ENCODE peak calls at places on chromosomes 7 and 10, in six cellular contexts. One of them, this sample, is unnamed.
A peak's percentile ranks its signal among the peaks of the same experiment; 100 is the strongest.

GRCh38 chr7:44325811-44326241 is 432 bp upstream of the CAMK2B start:
- DNase-seq in ovary: no peak
- DNase-seq in CD4-positive, alpha-beta memory T cell: no peak
- DNase-seq in body of pancreas: no peak
- DNase-seq in CD8-positive, alpha-beta T cell: no peak
- DNase-seq in uterus: no peak
- DNase-seq in this sample: no peak

GRCh38 chr10:100728928-100729876 is 16.2 kb upstream of the PAX2 start:
- DNase-seq in CD8-positive, alpha-beta T cell: no peak
- DNase-seq in uterus: no peak
- DNase-seq in body of pancreas: peak; percentile 36
- DNase-seq in CD4-positive, alpha-beta memory T cell: no peak
- DNase-seq in ovary: no peak
- DNase-seq in this sample: no peak

GRCh38 chr7:17532861-17533404 is 234.5 kb downstream of the AHR start:
- DNase-seq in ovary: no peak
- DNase-seq in uterus: no peak
- DNase-seq in body of pancreas: no peak
- DNase-seq in CD4-positive, alpha-beta memory T cell: no peak
- DNase-seq in CD8-positive, alpha-beta T cell: no peak
- DNase-seq in this sample: no peak

GRCh38 chr7:140214075-140214684 is 37.4 kb upstream of the KDM7A start:
- DNase-seq in body of pancreas: peak; percentile 96
- DNase-seq in uterus: no peak
- DNase-seq in ovary: no peak
- DNase-seq in CD8-positive, alpha-beta T cell: no peak
- DNase-seq in CD4-positive, alpha-beta memory T cell: no peak
- DNase-seq in this sample: no peak

GRCh38 chr10:77049146-77049545 is 588.5 kb downstream of the KCNMA1 start:
- DNase-seq in uterus: no peak
- DNase-seq in CD4-positive, alpha-beta memory T cell: no peak
- DNase-seq in body of pancreas: no peak
- DNase-seq in CD8-positive, alpha-beta T cell: no peak
- DNase-seq in ovary: no peak
- DNase-seq in this sample: no peak

GRCh38 chr10:77692782-77693181 is 55.2 kb upstream of the KCNMA1 start:
- DNase-seq in uterus: no peak
- DNase-seq in CD8-positive, alpha-beta T cell: no peak
- DNase-seq in CD4-positive, alpha-beta memory T cell: no peak
- DNase-seq in ovary: no peak
- DNase-seq in body of pancreas: peak; percentile 63
- DNase-seq in this sample: no peak

GRCh38 chr7:69624431-69624830 is 26.2 kb downstream of the AUTS2 start:
- DNase-seq in body of pancreas: no peak
- DNase-seq in uterus: no peak
- DNase-seq in ovary: no peak
- DNase-seq in CD8-positive, alpha-beta T cell: no peak
- DNase-seq in CD4-positive, alpha-beta memory T cell: no peak
- DNase-seq in this sample: no peak

GRCh38 chr7:137851361-137851945 is 4.7 kb upstream of the DGKI start:
- DNase-seq in ovary: no peak
- DNase-seq in CD8-positive, alpha-beta T cell: no peak
- DNase-seq in uterus: no peak
- DNase-seq in body of pancreas: no peak
- DNase-seq in CD4-positive, alpha-beta memory T cell: no peak
- DNase-seq in this sample: no peak

GRCh38 chr10:47354162-47354561 is 6.0 kb downstream of the RBP3 start:
- DNase-seq in CD8-positive, alpha-beta T cell: no peak
- DNase-seq in uterus: no peak
- DNase-seq in ovary: no peak
- DNase-seq in body of pancreas: no peak
- DNase-seq in CD4-positive, alpha-beta memory T cell: no peak
- DNase-seq in this sample: no peak

GRCh38 chr7:124246262-124246863 is 213.5 kb upstream of the TMEM229A start:
- DNase-seq in uterus: no peak
- DNase-seq in CD8-positive, alpha-beta T cell: no peak
- DNase-seq in body of pancreas: no peak
- DNase-seq in ovary: no peak
- DNase-seq in CD4-positive, alpha-beta memory T cell: no peak
- DNase-seq in this sample: no peak

GRCh38 chr10:48309711-48310226 is 3.3 kb downstream of the MAPK8 start:
- DNase-seq in body of pancreas: no peak
- DNase-seq in CD4-positive, alpha-beta memory T cell: no peak
- DNase-seq in uterus: no peak
- DNase-seq in ovary: no peak
- DNase-seq in CD8-positive, alpha-beta T cell: no peak
- DNase-seq in this sample: no peak

GRCh38 chr7:108415821-108416536 is 40.3 kb downstream of the NRCAM start:
- DNase-seq in ovary: no peak
- DNase-seq in body of pancreas: peak; percentile 32
- DNase-seq in CD4-positive, alpha-beta memory T cell: peak; percentile 2
- DNase-seq in CD8-positive, alpha-beta T cell: no peak
- DNase-seq in uterus: no peak
- DNase-seq in this sample: no peak

GRCh38 chr10:129021597-129022304 is 445.3 kb upstream of the MGMT start:
- DNase-seq in body of pancreas: no peak
- DNase-seq in ovary: no peak
- DNase-seq in CD8-positive, alpha-beta T cell: no peak
- DNase-seq in uterus: no peak
- DNase-seq in CD4-positive, alpha-beta memory T cell: no peak
- DNase-seq in this sample: no peak

GRCh38 chr10:92839191-92840085 is 8.9 kb upstream of the EXOC6 start:
- DNase-seq in CD8-positive, alpha-beta T cell: no peak
- DNase-seq in uterus: peak; percentile 31
- DNase-seq in CD4-positive, alpha-beta memory T cell: peak; percentile 20
- DNase-seq in ovary: peak; percentile 57
- DNase-seq in body of pancreas: peak; percentile 46
- DNase-seq in this sample: no peak

GRCh38 chr10:26242752-26243151 is 26.2 kb downstream of the GAD2 start:
- DNase-seq in CD8-positive, alpha-beta T cell: no peak
- DNase-seq in body of pancreas: no peak
- DNase-seq in CD4-positive, alpha-beta memory T cell: no peak
- DNase-seq in uterus: no peak
- DNase-seq in ovary: no peak
- DNase-seq in this sample: no peak

GRCh38 chr7:91759205-91759863 is 121.2 kb downstream of the MTERF1 start:
- DNase-seq in uterus: no peak
- DNase-seq in body of pancreas: peak; percentile 18
- DNase-seq in CD4-positive, alpha-beta memory T cell: no peak
- DNase-seq in ovary: no peak
- DNase-seq in CD8-positive, alpha-beta T cell: no peak
- DNase-seq in this sample: no peak

GRCh38 chr10:42997151-42997848 is 79.6 kb upstream of the RET start:
- DNase-seq in CD8-positive, alpha-beta T cell: no peak
- DNase-seq in body of pancreas: no peak
- DNase-seq in uterus: no peak
- DNase-seq in ovary: no peak
- DNase-seq in CD4-positive, alpha-beta memory T cell: no peak
- DNase-seq in this sample: no peak

GRCh38 chr7:114405427-114405826 is 9.2 kb upstream of the FOXP2 start:
- DNase-seq in ovary: no peak
- DNase-seq in body of pancreas: no peak
- DNase-seq in CD4-positive, alpha-beta memory T cell: no peak
- DNase-seq in uterus: no peak
- DNase-seq in CD8-positive, alpha-beta T cell: no peak
- DNase-seq in this sample: no peak

GRCh38 chr7:80499350-80499955 is 12.4 kb downstream of the GNAT3 start:
- DNase-seq in CD8-positive, alpha-beta T cell: no peak
- DNase-seq in uterus: peak; percentile 13
- DNase-seq in body of pancreas: peak; percentile 51
- DNase-seq in ovary: peak; percentile 53
- DNase-seq in CD4-positive, alpha-beta memory T cell: no peak
- DNase-seq in this sample: peak; percentile 68

GRCh38 chr7:20395494-20395893 is 64.8 kb downstream of the ITGB8 start:
- DNase-seq in CD4-positive, alpha-beta memory T cell: no peak
- DNase-seq in uterus: no peak
- DNase-seq in body of pancreas: no peak
- DNase-seq in ovary: no peak
- DNase-seq in CD8-positive, alpha-beta T cell: no peak
- DNase-seq in this sample: no peak

GRCh38 chr7:44914992-44915607 is 29.8 kb upstream of the PURB start:
- DNase-seq in CD8-positive, alpha-beta T cell: peak; percentile 42
- DNase-seq in body of pancreas: no peak
- DNase-seq in uterus: no peak
- DNase-seq in ovary: no peak
- DNase-seq in CD4-positive, alpha-beta memory T cell: peak; percentile 86
- DNase-seq in this sample: no peak

GRCh38 chr10:102112210-102112817 is 7.9 kb downstream of the LDB1 start:
- DNase-seq in ovary: no peak
- DNase-seq in CD8-positive, alpha-beta T cell: no peak
- DNase-seq in body of pancreas: no peak
- DNase-seq in CD4-positive, alpha-beta memory T cell: no peak
- DNase-seq in uterus: no peak
- DNase-seq in this sample: no peak
- H3K4me3 ChIP-seq in ovary: no peak overlapping the region
- H3K4me3 ChIP-seq in CD8-positive, alpha-beta T cell: no peak overlapping the region
- H3K4me3 ChIP-seq in body of pancreas: no peak overlapping the region
- H3K4me3 ChIP-seq in CD4-positive, alpha-beta memory T cell: no peak overlapping the region
- H3K4me3 ChIP-seq in uterus: no peak overlapping the region
- H3K4me3 ChIP-seq in this sample: no peak overlapping the region

GRCh38 chr7:135158874-135159273 is 11.0 kb downstream of the TMEM140 start:
- DNase-seq in uterus: no peak
- DNase-seq in CD4-positive, alpha-beta memory T cell: no peak
- DNase-seq in ovary: no peak
- DNase-seq in body of pancreas: no peak
- DNase-seq in CD8-positive, alpha-beta T cell: no peak
- DNase-seq in this sample: no peak

GRCh38 chr7:135160858-135161653 is 9.5 kb downstream of the CYREN start:
- DNase-seq in body of pancreas: peak; percentile 13
- DNase-seq in ovary: no peak
- DNase-seq in CD4-positive, alpha-beta memory T cell: no peak
- DNase-seq in uterus: no peak
- DNase-seq in CD8-positive, alpha-beta T cell: no peak
- DNase-seq in this sample: no peak

GRCh38 chr7:135160098-135160857 is 10.2 kb downstream of the CYREN start:
- DNase-seq in body of pancreas: no peak
- DNase-seq in ovary: no peak
- DNase-seq in CD8-positive, alpha-beta T cell: no peak
- DNase-seq in uterus: no peak
- DNase-seq in CD4-positive, alpha-beta memory T cell: no peak
- DNase-seq in this sample: no peak

GRCh38 chr7:135158141-135158655 is 10.3 kb downstream of the TMEM140 start:
- DNase-seq in ovary: no peak
- DNase-seq in CD8-positive, alpha-beta T cell: no peak
- DNase-seq in CD4-positive, alpha-beta memory T cell: no peak
- DNase-seq in body of pancreas: no peak
- DNase-seq in uterus: no peak
- DNase-seq in this sample: no peak

DNA sequence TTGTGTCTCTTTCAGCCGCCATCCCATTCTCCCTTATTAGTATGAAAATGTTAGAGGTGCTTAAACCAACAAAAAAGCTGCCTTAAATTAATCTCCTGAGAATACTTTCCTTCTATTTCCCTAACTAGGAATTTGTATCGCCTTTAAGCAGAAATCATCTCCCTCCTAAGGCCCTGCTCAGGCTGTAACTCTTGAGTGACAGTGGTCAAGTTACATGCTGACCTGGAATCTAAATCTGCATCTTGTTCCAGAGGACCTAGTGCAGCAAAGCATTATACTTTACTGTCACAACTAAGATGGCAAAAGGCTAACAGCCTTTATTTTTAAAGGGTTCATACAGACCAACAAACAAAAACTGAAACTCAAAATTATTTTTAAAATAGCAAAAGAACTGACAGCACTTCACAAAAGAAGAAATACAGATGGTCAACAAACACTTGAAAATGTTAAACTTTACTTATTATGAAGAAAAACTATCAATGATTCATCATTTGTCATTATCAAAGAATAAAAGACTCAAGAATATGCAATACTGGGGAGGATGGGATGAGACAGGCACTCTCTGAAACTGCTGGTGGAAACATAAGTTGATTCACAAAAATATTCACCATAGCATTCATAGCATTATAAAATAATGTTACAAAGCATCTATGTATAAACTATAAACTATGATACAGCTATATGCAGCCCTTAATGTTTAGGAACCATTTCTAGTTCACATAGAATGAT is 11.0 kb downstream of the CYREN start:
- DNase-seq in uterus: no peak
- DNase-seq in body of pancreas: no peak
- DNase-seq in ovary: no peak
- DNase-seq in CD8-positive, alpha-beta T cell: no peak
- DNase-seq in CD4-positive, alpha-beta memory T cell: no peak
- DNase-seq in this sample: no peak
- H3K9me3 ChIP-seq in uterus: no peaks in the 10 kb centered on the region
- H3K9me3 ChIP-seq in body of pancreas: no peaks in the 10 kb centered on the region
- H3K9me3 ChIP-seq in ovary: no peaks in the 10 kb centered on the region
- H3K9me3 ChIP-seq in CD8-positive, alpha-beta T cell: peaks cover 6% of the 10 kb centered on the region
- H3K9me3 ChIP-seq in CD4-positive, alpha-beta memory T cell: peaks cover 7% of the 10 kb centered on the region
- H3K9me3 ChIP-seq in this sample: peaks cover 15% of the 10 kb centered on the region

GRCh38 chr10:132389631-132390454 is 7.2 kb upstream of the PWWP2B start:
- DNase-seq in CD4-positive, alpha-beta memory T cell: no peak
- DNase-seq in uterus: peak; percentile 28
- DNase-seq in CD8-positive, alpha-beta T cell: no peak
- DNase-seq in ovary: peak; percentile 52
- DNase-seq in body of pancreas: peak; percentile 57
- DNase-seq in this sample: no peak

GRCh38 chr10:132386419-132386831 is 10.6 kb upstream of the PWWP2B start:
- DNase-seq in uterus: peak; percentile 25
- DNase-seq in ovary: peak; percentile 35
- DNase-seq in CD4-positive, alpha-beta memory T cell: no peak
- DNase-seq in CD8-positive, alpha-beta T cell: no peak
- DNase-seq in body of pancreas: no peak
- DNase-seq in this sample: no peak

GRCh38 chr10:132388901-132389630 is 7.9 kb upstream of the PWWP2B start:
- DNase-seq in CD4-positive, alpha-beta memory T cell: no peak
- DNase-seq in ovary: peak; percentile 92
- DNase-seq in body of pancreas: peak; percentile 80
- DNase-seq in CD8-positive, alpha-beta T cell: no peak
- DNase-seq in uterus: peak; percentile 62
- DNase-seq in this sample: no peak

GRCh38 chr10:132385721-132386418 is 11.1 kb upstream of the PWWP2B start:
- DNase-seq in CD8-positive, alpha-beta T cell: no peak
- DNase-seq in CD4-positive, alpha-beta memory T cell: no peak
- DNase-seq in body of pancreas: no peak
- DNase-seq in ovary: peak; percentile 34
- DNase-seq in uterus: peak; percentile 24
- DNase-seq in this sample: no peak

GRCh38 chr10:132387723-132388210 is 9.2 kb upstream of the PWWP2B start:
- DNase-seq in ovary: peak; percentile 90
- DNase-seq in CD4-positive, alpha-beta memory T cell: peak; percentile 76
- DNase-seq in body of pancreas: peak; percentile 75
- DNase-seq in CD8-positive, alpha-beta T cell: peak; percentile 66
- DNase-seq in uterus: peak; percentile 68
- DNase-seq in this sample: no peak
- H3K4me3 ChIP-seq in ovary: no peak overlapping the region
- H3K4me3 ChIP-seq in CD4-positive, alpha-beta memory T cell: no peak overlapping the region
- H3K4me3 ChIP-seq in body of pancreas: no peak overlapping the region
- H3K4me3 ChIP-seq in CD8-positive, alpha-beta T cell: no peak overlapping the region
- H3K4me3 ChIP-seq in uterus: no peak overlapping the region
- H3K4me3 ChIP-seq in this sample: no peak overlapping the region

DNA sequence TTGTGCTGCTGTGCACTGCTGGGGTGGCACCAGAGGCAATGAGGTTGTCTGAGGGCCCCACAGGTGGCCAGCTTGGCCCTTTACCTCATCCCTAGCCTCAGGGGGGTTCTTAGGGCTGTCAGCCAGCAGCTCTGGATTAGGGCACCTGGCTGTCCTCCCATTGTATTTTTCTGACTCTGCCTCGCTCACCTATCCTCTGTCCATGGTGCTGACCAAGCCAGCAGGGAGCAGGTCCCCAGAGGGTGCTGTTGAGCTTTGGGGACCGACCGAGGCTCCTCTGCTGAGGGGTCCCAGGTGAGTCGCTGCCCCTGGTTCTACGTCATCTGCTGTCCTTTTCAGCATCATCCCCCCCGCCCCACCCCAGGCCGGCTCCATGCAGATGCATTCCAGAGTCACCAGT is 32.1 kb upstream of the ZNF735 start:
- DNase-seq in body of pancreas: no peak
- DNase-seq in CD8-positive, alpha-beta T cell: no peak
- DNase-seq in CD4-positive, alpha-beta memory T cell: no peak
- DNase-seq in ovary: no peak
- DNase-seq in uterus: no peak
- DNase-seq in this sample: no peak
- H3K9me3 ChIP-seq in body of pancreas: no peaks in the 10 kb centered on the region
- H3K9me3 ChIP-seq in CD8-positive, alpha-beta T cell: no peaks in the 10 kb centered on the region
- H3K9me3 ChIP-seq in CD4-positive, alpha-beta memory T cell: no peaks in the 10 kb centered on the region
- H3K9me3 ChIP-seq in ovary: no peaks in the 10 kb centered on the region
- H3K9me3 ChIP-seq in uterus: no peaks in the 10 kb centered on the region
- H3K9me3 ChIP-seq in this sample: no peaks in the 10 kb centered on the region

This sample was measured in right atrium auricular region.